ENCODE peak calls at places on chromosomes 3 and 15, in ten cellular contexts. M is CD4-positive, alpha-beta memory T cell; U is NCI-H1092 treated with DMSO at 0.1 percent for 48 hours; B is activated naive CD8-positive, alpha-beta T cell treated with anti-CD3 and anti-CD28 coated beads, Interleukin-2, amount 50 U/mL, for 24 hours; O is hypothalamus; A is kidney tubule cell; N is astrocyte; C is mammary epithelial cell; V is retina; G is endodermal cell. J is an unnamed sample.

GRCh38 chr15:37102315-37103021 is 2.1 kb upstream of the MEIS2 start:
- DNase-seq in N (no peak), C (no peak), U (no peak), O (no peak), G (peak; percentile 78), A (no peak), V (peak; percentile 82), M (no peak), B (no peak), J (no peak)

GRCh38 chr3:133799794-133800585 is 5.6 kb upstream of the SRPRB start:
- DNase-seq in C (peak; percentile 94), G (no peak), M (no peak), A (no peak), B (no peak), O (no peak), U (no peak), N (no peak), V (no peak), J (no peak)

GRCh38 chr3:127856801-127857200 is 34.5 kb upstream of the MGLL start:
- DNase-seq in M (no peak), O (no peak), V (no peak), G (no peak), U (no peak), B (no peak), C (no peak), A (no peak), N (no peak), J (no peak)

GRCh38 chr3:107848516-107848915 is 242.3 kb downstream of the CD47 start:
- DNase-seq in U (no peak), V (peak; percentile 26), M (no peak), O (no peak), G (no peak), A (no peak), N (no peak), B (no peak), C (no peak), J (no peak)

GRCh38 chr3:114660124-114660523 is 366.3 kb downstream of the TIGIT start:
- DNase-seq in G (no peak), N (peak; percentile 77), O (no peak), M (no peak), V (no peak), A (no peak), B (no peak), C (no peak), U (no peak), J (no peak)

GRCh38 chr3:144343343-144343742 is 371.7 kb downstream of the DIPK2A start:
- DNase-seq in A (no peak), C (no peak), G (no peak), N (no peak), V (no peak), O (no peak), B (no peak), M (no peak), U (no peak), J (no peak)

GRCh38 chr15:31752363-31752762 is 278.0 kb upstream of the CHRNA7 start:
- DNase-seq in N (no peak), G (no peak), M (no peak), B (no peak), V (no peak), C (peak; percentile 6), O (no peak), A (peak; percentile 4), U (no peak), J (no peak)

GRCh38 chr3:100602506-100603444 is 6.6 kb upstream of the ADGRG7 start:
- DNase-seq in O (no peak), C (peak; percentile 73), B (no peak), V (no peak), N (peak; percentile 34), M (no peak), G (peak; percentile 76), U (no peak), A (peak; percentile 60), J (no peak)

GRCh38 chr15:65730560-65731172 is 61.4 kb downstream of the DENND4A start:
- DNase-seq in M (no peak), U (no peak), A (no peak), V (no peak), N (no peak), B (no peak), C (peak; percentile 13), O (no peak), G (no peak), J (no peak)

GRCh38 chr3:133821767-133822638 is 16.4 kb downstream of the SRPRB start:
- DNase-seq in U (no peak), N (peak; percentile 60), O (no peak), C (peak; percentile 89), G (peak; percentile 75), A (peak; percentile 94), V (no peak), M (no peak), B (no peak), J (no peak)

GRCh38 chr3:37463163-37463562 is 288.8 kb upstream of the LRRFIP2 start:
- DNase-seq in C (no peak), N (no peak), M (no peak), A (no peak), U (no peak), O (no peak), B (no peak), V (no peak), G (no peak), J (no peak)

GRCh38 chr3:183098538-183099025 is 714 bp downstream of the MCCC1 start:
- DNase-seq in A (peak; percentile 44), B (peak; percentile 36), G (no peak), N (no peak), C (peak; percentile 29), V (no peak), O (no peak), U (peak; percentile 23), M (peak; percentile 46), J (no peak)

GRCh38 chr15:86645861-86646393 is 566.3 kb downstream of the AGBL1 start:
- DNase-seq in V (no peak), U (no peak), M (no peak), A (peak; percentile 2), C (peak; percentile 49), N (peak; percentile 4), B (no peak), G (no peak), O (no peak), J (no peak)

GRCh38 chr3:59456852-59457485 is 407.1 kb upstream of the CFAP20DC start:
- DNase-seq in U (no peak), C (no peak), M (no peak), B (no peak), O (no peak), A (no peak), N (no peak), V (no peak), G (no peak), J (no peak)

GRCh38 chr3:71425491-71426071 is 157.9 kb downstream of the FOXP1 start:
- DNase-seq in B (peak; percentile 57), O (no peak), C (peak; percentile 96), N (peak; percentile 100), M (no peak), V (no peak), A (peak; percentile 84), G (no peak), U (no peak), J (no peak)

J was measured in Jurkat, Clone E6-1.